ENCODE peak calls at places on chromosomes 4 and X, in six cellular contexts. One of them, this sample, is unnamed.

GRCh38 chr4:78644744-78645330 is 93.3 kb downstream of the ANXA3 start:
- DNase-seq in IMR-90: peak
- DNase-seq in type B pancreatic cell: no peak
- DNase-seq in HFFc6: peak
- DNase-seq in PC-3: peak
- DNase-seq in progenitor cell of endocrine pancreas: no peak
- DNase-seq in this sample: peak

GRCh38 chrX:40552768-40553167 is 28.0 kb upstream of the ATP6AP2 start:
- DNase-seq in HFFc6: peak
- DNase-seq in progenitor cell of endocrine pancreas: no peak
- DNase-seq in PC-3: peak
- DNase-seq in type B pancreatic cell: no peak
- DNase-seq in IMR-90: peak
- DNase-seq in this sample: peak

GRCh38 chr4:87117730-87118075 is 102.7 kb downstream of the KLHL8 start:
- DNase-seq in HFFc6: no peak
- DNase-seq in progenitor cell of endocrine pancreas: no peak
- DNase-seq in IMR-90: no peak
- DNase-seq in type B pancreatic cell: no peak
- DNase-seq in PC-3: no peak
- DNase-seq in this sample: no peak

GRCh38 chr4:15894923-15895411 is 43.6 kb downstream of the FGFBP1 start:
- DNase-seq in IMR-90: peak
- DNase-seq in progenitor cell of endocrine pancreas: no peak
- DNase-seq in PC-3: peak
- DNase-seq in HFFc6: no peak
- DNase-seq in type B pancreatic cell: no peak
- DNase-seq in this sample: peak

GRCh38 chr4:48071171-48071570 is 54.6 kb downstream of the NIPAL1 start:
- DNase-seq in HFFc6: no peak
- DNase-seq in PC-3: peak
- DNase-seq in IMR-90: no peak
- DNase-seq in type B pancreatic cell: no peak
- DNase-seq in progenitor cell of endocrine pancreas: no peak
- DNase-seq in this sample: peak

GRCh38 chr4:94827481-94828110 is 69.8 kb downstream of the BMPR1B start:
- DNase-seq in IMR-90: peak
- DNase-seq in progenitor cell of endocrine pancreas: no peak
- DNase-seq in PC-3: peak
- DNase-seq in type B pancreatic cell: no peak
- DNase-seq in HFFc6: peak
- DNase-seq in this sample: peak

GRCh38 chr4:36348403-36348938 is 67.1 kb downstream of the DTHD1 start:
- DNase-seq in type B pancreatic cell: no peak
- DNase-seq in progenitor cell of endocrine pancreas: no peak
- DNase-seq in HFFc6: no peak
- DNase-seq in IMR-90: no peak
- DNase-seq in PC-3: no peak
- DNase-seq in this sample: no peak

GRCh38 chr4:149095798-149096197 is 653.6 kb upstream of the NR3C2 start:
- DNase-seq in type B pancreatic cell: no peak
- DNase-seq in HFFc6: no peak
- DNase-seq in progenitor cell of endocrine pancreas: no peak
- DNase-seq in PC-3: no peak
- DNase-seq in IMR-90: no peak
- DNase-seq in this sample: peak

GRCh38 chrX:155767101-155767878 is 113.9 kb upstream of the VAMP7 start:
- DNase-seq in IMR-90: peak
- DNase-seq in HFFc6: peak
- DNase-seq in progenitor cell of endocrine pancreas: no peak
- DNase-seq in PC-3: peak
- DNase-seq in type B pancreatic cell: no peak
- DNase-seq in this sample: peak

GRCh38 chrX:140948827-140949226 is 53.6 kb upstream of the SPANXB1 start:
- DNase-seq in IMR-90: no peak
- DNase-seq in progenitor cell of endocrine pancreas: no peak
- DNase-seq in type B pancreatic cell: no peak
- DNase-seq in PC-3: no peak
- DNase-seq in HFFc6: no peak
- DNase-seq in this sample: no peak

GRCh38 chr4:120754590-120754989 is 167.9 kb downstream of the PRDM5 start:
- DNase-seq in type B pancreatic cell: no peak
- DNase-seq in PC-3: no peak
- DNase-seq in progenitor cell of endocrine pancreas: no peak
- DNase-seq in IMR-90: no peak
- DNase-seq in HFFc6: no peak
- DNase-seq in this sample: peak

GRCh38 chr4:1170805-1171305 is 1.5 kb downstream of the SPON2 start:
- DNase-seq in HFFc6: no peak
- DNase-seq in type B pancreatic cell: peak
- DNase-seq in IMR-90: no peak
- DNase-seq in PC-3: no peak
- DNase-seq in progenitor cell of endocrine pancreas: no peak
- DNase-seq in this sample: no peak

GRCh38 chr4:85901500-85901899 is 426.6 kb downstream of the ARHGAP24 start:
- DNase-seq in PC-3: peak
- DNase-seq in IMR-90: peak
- DNase-seq in HFFc6: no peak
- DNase-seq in type B pancreatic cell: no peak
- DNase-seq in progenitor cell of endocrine pancreas: no peak
- DNase-seq in this sample: peak

GRCh38 chr4:38387348-38387747 is 276.7 kb upstream of the KLF3 start:
- DNase-seq in type B pancreatic cell: no peak
- DNase-seq in HFFc6: no peak
- DNase-seq in PC-3: no peak
- DNase-seq in IMR-90: peak
- DNase-seq in progenitor cell of endocrine pancreas: no peak
- DNase-seq in this sample: peak

GRCh38 chr4:22500128-22500611 is 15.7 kb downstream of the ADGRA3 start:
- DNase-seq in PC-3: peak
- DNase-seq in type B pancreatic cell: no peak
- DNase-seq in IMR-90: no peak
- DNase-seq in HFFc6: no peak
- DNase-seq in progenitor cell of endocrine pancreas: no peak
- DNase-seq in this sample: no peak

GRCh38 chrX:50643525-50644137 is 170.4 kb downstream of the SHROOM4 start:
- DNase-seq in progenitor cell of endocrine pancreas: no peak
- DNase-seq in PC-3: no peak
- DNase-seq in HFFc6: no peak
- DNase-seq in type B pancreatic cell: no peak
- DNase-seq in IMR-90: no peak
- DNase-seq in this sample: no peak

GRCh38 chrX:110004970-110005369 is 2.1 kb downstream of the TMEM164 start:
- DNase-seq in PC-3: no peak
- DNase-seq in type B pancreatic cell: no peak
- DNase-seq in HFFc6: no peak
- DNase-seq in IMR-90: no peak
- DNase-seq in progenitor cell of endocrine pancreas: no peak
- DNase-seq in this sample: no peak

GRCh38 chr4:90951037-90951436 is 823.8 kb downstream of the CCSER1 start:
- DNase-seq in type B pancreatic cell: no peak
- DNase-seq in progenitor cell of endocrine pancreas: no peak
- DNase-seq in IMR-90: peak
- DNase-seq in PC-3: peak
- DNase-seq in HFFc6: no peak
- DNase-seq in this sample: peak

GRCh38 chr4:109574443-109574850 is 14.4 kb downstream of the MCUB start:
- DNase-seq in IMR-90: no peak
- DNase-seq in HFFc6: no peak
- DNase-seq in PC-3: peak
- DNase-seq in type B pancreatic cell: no peak
- DNase-seq in progenitor cell of endocrine pancreas: no peak
- DNase-seq in this sample: peak

GRCh38 chr4:32189130-32189529 is 1469.0 kb downstream of the PCDH7 start:
- DNase-seq in progenitor cell of endocrine pancreas: no peak
- DNase-seq in PC-3: no peak
- DNase-seq in type B pancreatic cell: no peak
- DNase-seq in HFFc6: no peak
- DNase-seq in IMR-90: no peak
- DNase-seq in this sample: no peak

GRCh38 chr4:23533859-23534258 is 356.0 kb downstream of the PPARGC1A start:
- DNase-seq in HFFc6: no peak
- DNase-seq in IMR-90: no peak
- DNase-seq in progenitor cell of endocrine pancreas: no peak
- DNase-seq in PC-3: no peak
- DNase-seq in type B pancreatic cell: no peak
- DNase-seq in this sample: no peak

GRCh38 chrX:23902419-23902818 is 5.3 kb downstream of the APOO start:
- DNase-seq in IMR-90: peak
- DNase-seq in progenitor cell of endocrine pancreas: no peak
- DNase-seq in PC-3: peak
- DNase-seq in HFFc6: peak
- DNase-seq in type B pancreatic cell: no peak
- DNase-seq in this sample: peak

GRCh38 chr4:150828159-150828558 is 186.9 kb downstream of the LRBA start:
- DNase-seq in PC-3: no peak
- DNase-seq in progenitor cell of endocrine pancreas: no peak
- DNase-seq in IMR-90: no peak
- DNase-seq in type B pancreatic cell: no peak
- DNase-seq in HFFc6: no peak
- DNase-seq in this sample: no peak

DNA sequence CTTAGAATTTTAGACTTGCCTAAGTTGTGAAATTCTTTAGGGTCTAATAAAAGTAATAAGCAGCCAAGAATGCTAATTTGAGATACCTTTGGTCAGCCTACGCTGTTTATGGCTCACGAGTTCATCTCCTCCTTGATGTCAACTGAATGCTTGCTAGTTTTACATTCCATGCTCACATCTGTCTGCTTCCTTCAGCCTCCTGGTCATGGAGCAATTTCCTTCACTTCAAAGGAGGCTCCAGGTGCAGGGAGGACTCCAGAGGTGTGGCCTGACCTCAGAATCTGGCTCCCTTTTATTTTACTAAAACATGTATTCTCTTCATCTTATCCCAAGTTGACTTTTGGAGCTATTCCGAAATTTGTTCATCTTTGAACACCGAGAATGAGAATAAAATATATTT is 23.3 kb upstream of the LNX1 start:
- DNase-seq in type B pancreatic cell: no peak
- DNase-seq in progenitor cell of endocrine pancreas: no peak
- DNase-seq in HFFc6: no peak
- DNase-seq in IMR-90: no peak
- DNase-seq in PC-3: peak
- DNase-seq in this sample: no peak
- TF ChIP-seq CTCF in type B pancreatic cell: no peak
- TF ChIP-seq CTCF in progenitor cell of endocrine pancreas: peak
- TF ChIP-seq CTCF in HFFc6: no peak
- TF ChIP-seq CTCF in IMR-90: no peak
- TF ChIP-seq CTCF in PC-3: peak
- TF ChIP-seq CTCF in this sample: peak

DNA sequence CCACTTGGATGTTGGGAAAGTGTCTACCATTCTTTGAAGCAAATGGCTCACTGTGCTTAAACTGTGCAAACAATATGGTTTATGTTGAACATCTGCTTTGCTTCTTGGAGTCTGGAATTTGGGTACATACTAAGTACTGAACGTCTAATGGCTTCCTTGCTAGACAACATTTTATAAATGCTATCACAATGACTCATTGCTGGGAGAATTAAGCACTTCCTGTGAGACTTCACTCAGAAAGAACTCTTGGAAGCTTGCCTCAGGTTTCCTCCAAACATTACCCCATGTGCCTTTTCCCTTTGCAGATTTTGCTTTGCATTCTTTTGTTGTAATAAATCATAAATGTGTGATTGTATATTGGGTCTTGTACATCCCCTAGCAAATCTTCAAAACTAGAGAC is 139.7 kb downstream of the PACRGL start:
- DNase-seq in type B pancreatic cell: no peak
- DNase-seq in IMR-90: peak
- DNase-seq in progenitor cell of endocrine pancreas: no peak
- DNase-seq in HFFc6: peak
- DNase-seq in PC-3: peak
- DNase-seq in this sample: peak
- TF ChIP-seq CTCF in type B pancreatic cell: no peak
- TF ChIP-seq CTCF in IMR-90: no peak
- TF ChIP-seq CTCF in progenitor cell of endocrine pancreas: no peak
- TF ChIP-seq CTCF in HFFc6: no peak
- TF ChIP-seq CTCF in PC-3: no peak
- TF ChIP-seq CTCF in this sample: no peak

GRCh38 chr4:41512604-41513003 is 25.4 kb upstream of the LIMCH1 start:
- DNase-seq in PC-3: no peak
- DNase-seq in HFFc6: no peak
- DNase-seq in IMR-90: no peak
- DNase-seq in type B pancreatic cell: no peak
- DNase-seq in progenitor cell of endocrine pancreas: no peak
- DNase-seq in this sample: no peak

GRCh38 chr4:41517747-41518146 is 20.2 kb upstream of the LIMCH1 start:
- DNase-seq in HFFc6: no peak
- DNase-seq in IMR-90: no peak
- DNase-seq in type B pancreatic cell: no peak
- DNase-seq in progenitor cell of endocrine pancreas: no peak
- DNase-seq in PC-3: no peak
- DNase-seq in this sample: no peak

GRCh38 chr4:41514169-41514568 is 23.8 kb upstream of the LIMCH1 start:
- DNase-seq in type B pancreatic cell: no peak
- DNase-seq in HFFc6: no peak
- DNase-seq in progenitor cell of endocrine pancreas: no peak
- DNase-seq in IMR-90: no peak
- DNase-seq in PC-3: no peak
- DNase-seq in this sample: no peak

GRCh38 chr4:41514765-41515481 is 23.0 kb upstream of the LIMCH1 start:
- DNase-seq in HFFc6: no peak
- DNase-seq in type B pancreatic cell: no peak
- DNase-seq in IMR-90: no peak
- DNase-seq in PC-3: no peak
- DNase-seq in progenitor cell of endocrine pancreas: no peak
- DNase-seq in this sample: no peak

GRCh38 chr4:41517121-41517520 is 20.8 kb upstream of the LIMCH1 start:
- DNase-seq in HFFc6: no peak
- DNase-seq in IMR-90: no peak
- DNase-seq in type B pancreatic cell: no peak
- DNase-seq in PC-3: no peak
- DNase-seq in progenitor cell of endocrine pancreas: no peak
- DNase-seq in this sample: no peak
- TF ChIP-seq CTCF in HFFc6: no peak
- TF ChIP-seq CTCF in IMR-90: no peak
- TF ChIP-seq CTCF in type B pancreatic cell: no peak
- TF ChIP-seq CTCF in PC-3: no peak
- TF ChIP-seq CTCF in progenitor cell of endocrine pancreas: no peak
- TF ChIP-seq CTCF in this sample: no peak

DNA sequence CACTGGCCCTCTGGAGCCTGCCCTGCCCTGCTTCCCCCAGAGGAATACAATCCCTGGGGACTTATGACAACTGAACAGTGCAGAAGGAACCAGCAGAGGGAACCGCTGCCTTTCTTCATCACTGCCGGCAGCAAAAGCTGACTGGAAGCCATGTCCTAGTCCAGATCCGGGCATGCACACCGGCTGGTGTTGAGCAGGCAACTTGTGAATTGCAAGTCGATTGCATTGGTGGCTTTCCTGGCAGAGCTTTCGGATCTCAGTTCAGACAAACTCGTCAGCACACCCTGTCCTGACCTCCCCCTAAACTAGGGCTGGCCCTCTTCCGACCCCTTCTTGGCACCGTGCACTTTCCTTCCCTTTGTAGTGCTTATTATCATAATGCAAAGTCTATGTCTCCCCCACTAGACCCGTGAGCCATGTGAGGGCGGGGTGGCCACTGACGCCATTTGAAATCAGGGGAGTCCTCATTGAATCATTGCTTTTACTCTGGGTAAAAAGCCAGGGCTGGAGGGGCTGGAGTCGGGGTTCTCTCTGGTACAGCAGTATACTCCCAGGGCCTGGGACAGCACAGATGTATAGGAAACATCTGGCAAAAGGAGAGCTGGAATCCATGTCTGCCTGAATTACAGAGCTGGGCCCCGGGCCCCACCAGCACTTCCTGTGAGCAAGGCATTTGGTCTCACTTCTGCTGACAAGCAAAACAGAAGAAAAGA is 1.8 kb downstream of the ARHGAP4 start:
- DNase-seq in PC-3: peak
- DNase-seq in IMR-90: peak
- DNase-seq in HFFc6: peak
- DNase-seq in progenitor cell of endocrine pancreas: no peak
- DNase-seq in type B pancreatic cell: no peak
- DNase-seq in this sample: peak
- TF ChIP-seq CTCF in PC-3: peak
- TF ChIP-seq CTCF in IMR-90: peak
- TF ChIP-seq CTCF in HFFc6: peak
- TF ChIP-seq CTCF in progenitor cell of endocrine pancreas: peak
- TF ChIP-seq CTCF in type B pancreatic cell: peak
- TF ChIP-seq CTCF in this sample: peak